ENCODE peak calls at places on chromosomes 13 and 19, in nine cellular contexts. One of them, this sample, is unnamed.
A peak's percentile ranks its signal among the peaks of the same experiment; 100 is the strongest.

GRCh38 chr13:19181021-19181620 is 503 bp downstream of the TUBA3C start:
- DNase-seq in kidney glomerular epithelial cell: no peak
- DNase-seq in stimulated activated CD4-positive, alpha-beta T cell treated with anti-CD3 and anti-CD28 coated beads, Interleukin-1b, Interleukin-23, amount 100 ng/mL, for 24 hours: no peak
- DNase-seq in AG04450: no peak
- DNase-seq in activated T-helper 1 cell treated with anti-CD3 and anti-CD28 coated beads, Interleukin-12 subunit alpha, Interleukin-12 subunit beta, Interleukin-2, Interleukin-4 antibody, amounts not matched to agents 30 ng/mL and 10 ng/mL and 1 ng/mL, durations not matched to agents 14 hours and 24 hours and 36 hours: no peak
- DNase-seq in RWPE1: no peak
- DNase-seq in astrocyte of the spinal cord: no peak
- DNase-seq in left ventricle myocardium inferior: no peak
- DNase-seq in posterior cingulate gyrus: no peak
- DNase-seq in this sample: no peak

GRCh38 chr13:80038371-80038770 is 302.6 kb downstream of the SPRY2 start:
- DNase-seq in astrocyte of the spinal cord: peak; percentile 22
- DNase-seq in stimulated activated CD4-positive, alpha-beta T cell treated with anti-CD3 and anti-CD28 coated beads, Interleukin-1b, Interleukin-23, amount 100 ng/mL, for 24 hours: no peak
- DNase-seq in RWPE1: no peak
- DNase-seq in posterior cingulate gyrus: no peak
- DNase-seq in left ventricle myocardium inferior: no peak
- DNase-seq in kidney glomerular epithelial cell: no peak
- DNase-seq in AG04450: no peak
- DNase-seq in activated T-helper 1 cell treated with anti-CD3 and anti-CD28 coated beads, Interleukin-12 subunit alpha, Interleukin-12 subunit beta, Interleukin-2, Interleukin-4 antibody, amounts not matched to agents 30 ng/mL and 10 ng/mL and 1 ng/mL, durations not matched to agents 14 hours and 24 hours and 36 hours: no peak
- DNase-seq in this sample: no peak

GRCh38 chr19:9966448-9966847 is 30.1 kb upstream of the OLFM2 start:
- DNase-seq in activated T-helper 1 cell treated with anti-CD3 and anti-CD28 coated beads, Interleukin-12 subunit alpha, Interleukin-12 subunit beta, Interleukin-2, Interleukin-4 antibody, amounts not matched to agents 30 ng/mL and 10 ng/mL and 1 ng/mL, durations not matched to agents 14 hours and 24 hours and 36 hours: no peak
- DNase-seq in kidney glomerular epithelial cell: no peak
- DNase-seq in left ventricle myocardium inferior: no peak
- DNase-seq in AG04450: no peak
- DNase-seq in stimulated activated CD4-positive, alpha-beta T cell treated with anti-CD3 and anti-CD28 coated beads, Interleukin-1b, Interleukin-23, amount 100 ng/mL, for 24 hours: no peak
- DNase-seq in RWPE1: no peak
- DNase-seq in posterior cingulate gyrus: no peak
- DNase-seq in astrocyte of the spinal cord: no peak
- DNase-seq in this sample: no peak

GRCh38 chr13:57704031-57704430 is 72.5 kb downstream of the PCDH17 start:
- DNase-seq in left ventricle myocardium inferior: no peak
- DNase-seq in astrocyte of the spinal cord: no peak
- DNase-seq in AG04450: no peak
- DNase-seq in posterior cingulate gyrus: no peak
- DNase-seq in kidney glomerular epithelial cell: no peak
- DNase-seq in RWPE1: no peak
- DNase-seq in stimulated activated CD4-positive, alpha-beta T cell treated with anti-CD3 and anti-CD28 coated beads, Interleukin-1b, Interleukin-23, amount 100 ng/mL, for 24 hours: no peak
- DNase-seq in activated T-helper 1 cell treated with anti-CD3 and anti-CD28 coated beads, Interleukin-12 subunit alpha, Interleukin-12 subunit beta, Interleukin-2, Interleukin-4 antibody, amounts not matched to agents 30 ng/mL and 10 ng/mL and 1 ng/mL, durations not matched to agents 14 hours and 24 hours and 36 hours: no peak
- DNase-seq in this sample: no peak

GRCh38 chr19:2342656-2343288 is 14.3 kb downstream of the SPPL2B start:
- DNase-seq in posterior cingulate gyrus: no peak
- DNase-seq in astrocyte of the spinal cord: no peak
- DNase-seq in left ventricle myocardium inferior: no peak
- DNase-seq in kidney glomerular epithelial cell: no peak
- DNase-seq in RWPE1: no peak
- DNase-seq in activated T-helper 1 cell treated with anti-CD3 and anti-CD28 coated beads, Interleukin-12 subunit alpha, Interleukin-12 subunit beta, Interleukin-2, Interleukin-4 antibody, amounts not matched to agents 30 ng/mL and 10 ng/mL and 1 ng/mL, durations not matched to agents 14 hours and 24 hours and 36 hours: no peak
- DNase-seq in AG04450: no peak
- DNase-seq in stimulated activated CD4-positive, alpha-beta T cell treated with anti-CD3 and anti-CD28 coated beads, Interleukin-1b, Interleukin-23, amount 100 ng/mL, for 24 hours: no peak
- DNase-seq in this sample: no peak

GRCh38 chr13:37598572-37598971 is at the start of gene POSTN:
- DNase-seq in stimulated activated CD4-positive, alpha-beta T cell treated with anti-CD3 and anti-CD28 coated beads, Interleukin-1b, Interleukin-23, amount 100 ng/mL, for 24 hours: no peak
- DNase-seq in astrocyte of the spinal cord: peak; percentile 55
- DNase-seq in kidney glomerular epithelial cell: no peak
- DNase-seq in posterior cingulate gyrus: no peak
- DNase-seq in RWPE1: no peak
- DNase-seq in activated T-helper 1 cell treated with anti-CD3 and anti-CD28 coated beads, Interleukin-12 subunit alpha, Interleukin-12 subunit beta, Interleukin-2, Interleukin-4 antibody, amounts not matched to agents 30 ng/mL and 10 ng/mL and 1 ng/mL, durations not matched to agents 14 hours and 24 hours and 36 hours: no peak
- DNase-seq in AG04450: no peak
- DNase-seq in left ventricle myocardium inferior: no peak
- DNase-seq in this sample: no peak

GRCh38 chr19:46766569-46767317 is 20.5 kb upstream of the STRN4 start:
- DNase-seq in activated T-helper 1 cell treated with anti-CD3 and anti-CD28 coated beads, Interleukin-12 subunit alpha, Interleukin-12 subunit beta, Interleukin-2, Interleukin-4 antibody, amounts not matched to agents 30 ng/mL and 10 ng/mL and 1 ng/mL, durations not matched to agents 14 hours and 24 hours and 36 hours: peak; percentile 46
- DNase-seq in AG04450: no peak
- DNase-seq in left ventricle myocardium inferior: peak; percentile 37
- DNase-seq in posterior cingulate gyrus: no peak
- DNase-seq in RWPE1: no peak
- DNase-seq in astrocyte of the spinal cord: no peak
- DNase-seq in kidney glomerular epithelial cell: no peak
- DNase-seq in stimulated activated CD4-positive, alpha-beta T cell treated with anti-CD3 and anti-CD28 coated beads, Interleukin-1b, Interleukin-23, amount 100 ng/mL, for 24 hours: no peak
- DNase-seq in this sample: no peak

GRCh38 chr13:32126756-32127155 is 95.2 kb downstream of the FRY start:
- DNase-seq in left ventricle myocardium inferior: no peak
- DNase-seq in posterior cingulate gyrus: no peak
- DNase-seq in astrocyte of the spinal cord: no peak
- DNase-seq in AG04450: no peak
- DNase-seq in RWPE1: no peak
- DNase-seq in activated T-helper 1 cell treated with anti-CD3 and anti-CD28 coated beads, Interleukin-12 subunit alpha, Interleukin-12 subunit beta, Interleukin-2, Interleukin-4 antibody, amounts not matched to agents 30 ng/mL and 10 ng/mL and 1 ng/mL, durations not matched to agents 14 hours and 24 hours and 36 hours: no peak
- DNase-seq in kidney glomerular epithelial cell: no peak
- DNase-seq in stimulated activated CD4-positive, alpha-beta T cell treated with anti-CD3 and anti-CD28 coated beads, Interleukin-1b, Interleukin-23, amount 100 ng/mL, for 24 hours: no peak
- DNase-seq in this sample: no peak

GRCh38 chr13:43257765-43258164 is 234.4 kb downstream of the DNAJC15 start:
- DNase-seq in posterior cingulate gyrus: no peak
- DNase-seq in astrocyte of the spinal cord: no peak
- DNase-seq in AG04450: no peak
- DNase-seq in activated T-helper 1 cell treated with anti-CD3 and anti-CD28 coated beads, Interleukin-12 subunit alpha, Interleukin-12 subunit beta, Interleukin-2, Interleukin-4 antibody, amounts not matched to agents 30 ng/mL and 10 ng/mL and 1 ng/mL, durations not matched to agents 14 hours and 24 hours and 36 hours: no peak
- DNase-seq in stimulated activated CD4-positive, alpha-beta T cell treated with anti-CD3 and anti-CD28 coated beads, Interleukin-1b, Interleukin-23, amount 100 ng/mL, for 24 hours: no peak
- DNase-seq in kidney glomerular epithelial cell: no peak
- DNase-seq in RWPE1: no peak
- DNase-seq in left ventricle myocardium inferior: no peak
- DNase-seq in this sample: no peak

GRCh38 chr19:55857974-55858373 is 21.6 kb downstream of the NLRP4 start:
- DNase-seq in activated T-helper 1 cell treated with anti-CD3 and anti-CD28 coated beads, Interleukin-12 subunit alpha, Interleukin-12 subunit beta, Interleukin-2, Interleukin-4 antibody, amounts not matched to agents 30 ng/mL and 10 ng/mL and 1 ng/mL, durations not matched to agents 14 hours and 24 hours and 36 hours: no peak
- DNase-seq in kidney glomerular epithelial cell: no peak
- DNase-seq in stimulated activated CD4-positive, alpha-beta T cell treated with anti-CD3 and anti-CD28 coated beads, Interleukin-1b, Interleukin-23, amount 100 ng/mL, for 24 hours: no peak
- DNase-seq in RWPE1: no peak
- DNase-seq in AG04450: no peak
- DNase-seq in posterior cingulate gyrus: no peak
- DNase-seq in left ventricle myocardium inferior: no peak
- DNase-seq in astrocyte of the spinal cord: no peak
- DNase-seq in this sample: no peak

This sample was measured in foreskin fibroblast.